ENCODE peak calls at places on chromosomes 5 and 9, in seven cellular contexts. One of them, this sample, is unnamed.

GRCh38 chr9:128818839-128819715 is 777 bp downstream of the ENDOG start:
- DNase-seq in kidney: peak; percentile 84
- DNase-seq in fibroblast of pulmonary artery: no peak
- DNase-seq in stomach: peak; percentile 50
- DNase-seq in tibial artery: no peak
- DNase-seq in AG09309: no peak
- DNase-seq in CD8-positive, alpha-beta T cell: peak; percentile 68
- DNase-seq in this sample: no peak

GRCh38 chr9:122322553-122322952 is 48.3 kb upstream of the PTGS1 start:
- DNase-seq in kidney: no peak
- DNase-seq in fibroblast of pulmonary artery: no peak
- DNase-seq in stomach: no peak
- DNase-seq in tibial artery: no peak
- DNase-seq in AG09309: no peak
- DNase-seq in CD8-positive, alpha-beta T cell: no peak
- DNase-seq in this sample: no peak

GRCh38 chr5:139382371-139382770 is 726 bp downstream of the SLC23A1 start:
- DNase-seq in kidney: no peak
- DNase-seq in fibroblast of pulmonary artery: no peak
- DNase-seq in stomach: no peak
- DNase-seq in tibial artery: no peak
- DNase-seq in AG09309: no peak
- DNase-seq in CD8-positive, alpha-beta T cell: no peak
- DNase-seq in this sample: no peak

GRCh38 chr5:149485655-149486615 is 65.3 kb downstream of the CSNK1A1 start:
- DNase-seq in kidney: no peak
- DNase-seq in fibroblast of pulmonary artery: peak; percentile 99
- DNase-seq in stomach: peak; percentile 79
- DNase-seq in tibial artery: peak; percentile 91
- DNase-seq in AG09309: peak; percentile 99
- DNase-seq in CD8-positive, alpha-beta T cell: no peak
- DNase-seq in this sample: peak; percentile 99

GRCh38 chr9:132582786-132583583 is 579 bp downstream of the BARHL1 start:
- DNase-seq in kidney: no peak
- DNase-seq in fibroblast of pulmonary artery: no peak
- DNase-seq in stomach: no peak
- DNase-seq in tibial artery: no peak
- DNase-seq in AG09309: no peak
- DNase-seq in CD8-positive, alpha-beta T cell: no peak
- DNase-seq in this sample: no peak

GRCh38 chr5:122500245-122501086 is 188.4 kb downstream of the SNCAIP start:
- DNase-seq in kidney: no peak
- DNase-seq in fibroblast of pulmonary artery: peak; percentile 73
- DNase-seq in stomach: no peak
- DNase-seq in tibial artery: peak; percentile 52
- DNase-seq in AG09309: peak; percentile 24
- DNase-seq in CD8-positive, alpha-beta T cell: no peak
- DNase-seq in this sample: no peak

GRCh38 chr5:62029303-62029702 is 276.7 kb upstream of the KIF2A start:
- DNase-seq in kidney: no peak
- DNase-seq in fibroblast of pulmonary artery: no peak
- DNase-seq in stomach: no peak
- DNase-seq in tibial artery: no peak
- DNase-seq in AG09309: peak; percentile 17
- DNase-seq in CD8-positive, alpha-beta T cell: no peak
- DNase-seq in this sample: no peak

GRCh38 chr9:17246770-17247169 is 111.9 kb downstream of the CNTLN start:
- DNase-seq in kidney: no peak
- DNase-seq in fibroblast of pulmonary artery: no peak
- DNase-seq in stomach: no peak
- DNase-seq in tibial artery: no peak
- DNase-seq in AG09309: no peak
- DNase-seq in CD8-positive, alpha-beta T cell: no peak
- DNase-seq in this sample: no peak

GRCh38 chr5:112978836-112979235 is 2.2 kb downstream of the DCP2 start:
- DNase-seq in kidney: no peak
- DNase-seq in fibroblast of pulmonary artery: no peak
- DNase-seq in stomach: no peak
- DNase-seq in tibial artery: no peak
- DNase-seq in AG09309: no peak
- DNase-seq in CD8-positive, alpha-beta T cell: no peak
- DNase-seq in this sample: no peak

GRCh38 chr9:1018121-1018520 is 32.0 kb upstream of the DMRT2 start:
- DNase-seq in kidney: no peak
- DNase-seq in fibroblast of pulmonary artery: peak; percentile 8
- DNase-seq in stomach: no peak
- DNase-seq in tibial artery: no peak
- DNase-seq in AG09309: no peak
- DNase-seq in CD8-positive, alpha-beta T cell: no peak
- DNase-seq in this sample: no peak

GRCh38 chr5:136036991-136037705 is 8.4 kb downstream of the TGFBI start:
- DNase-seq in kidney: no peak
- DNase-seq in fibroblast of pulmonary artery: peak; percentile 66
- DNase-seq in stomach: no peak
- DNase-seq in tibial artery: peak; percentile 44
- DNase-seq in AG09309: peak; percentile 72
- DNase-seq in CD8-positive, alpha-beta T cell: peak; percentile 53
- DNase-seq in this sample: no peak

GRCh38 chr9:85067792-85068191 is 398.3 kb downstream of the NTRK2 start:
- DNase-seq in kidney: no peak
- DNase-seq in fibroblast of pulmonary artery: no peak
- DNase-seq in stomach: no peak
- DNase-seq in tibial artery: no peak
- DNase-seq in AG09309: no peak
- DNase-seq in CD8-positive, alpha-beta T cell: no peak
- DNase-seq in this sample: no peak

GRCh38 chr5:89241186-89241585 is 358.2 kb upstream of the MEF2C start:
- DNase-seq in kidney: no peak
- DNase-seq in fibroblast of pulmonary artery: peak; percentile 10
- DNase-seq in stomach: no peak
- DNase-seq in tibial artery: no peak
- DNase-seq in AG09309: peak; percentile 10
- DNase-seq in CD8-positive, alpha-beta T cell: no peak
- DNase-seq in this sample: no peak

GRCh38 chr9:8331507-8331906 is 531.9 kb upstream of the DMAC1 start:
- DNase-seq in kidney: peak; percentile 16
- DNase-seq in fibroblast of pulmonary artery: no peak
- DNase-seq in stomach: no peak
- DNase-seq in tibial artery: no peak
- DNase-seq in AG09309: no peak
- DNase-seq in CD8-positive, alpha-beta T cell: no peak
- DNase-seq in this sample: no peak

GRCh38 chr5:136113606-136114005 is 19.0 kb upstream of the SMAD5 start:
- DNase-seq in kidney: no peak
- DNase-seq in fibroblast of pulmonary artery: no peak
- DNase-seq in stomach: no peak
- DNase-seq in tibial artery: no peak
- DNase-seq in AG09309: no peak
- DNase-seq in CD8-positive, alpha-beta T cell: no peak
- DNase-seq in this sample: no peak

GRCh38 chr9:97598461-97599288 is 34.5 kb downstream of the TSTD2 start:
- DNase-seq in kidney: peak; percentile 79
- DNase-seq in fibroblast of pulmonary artery: peak; percentile 88
- DNase-seq in stomach: peak; percentile 82
- DNase-seq in tibial artery: peak; percentile 82
- DNase-seq in AG09309: peak; percentile 61
- DNase-seq in CD8-positive, alpha-beta T cell: peak; percentile 76
- DNase-seq in this sample: peak; percentile 71

GRCh38 chr5:542693-543311 is 18.6 kb upstream of the SLC9A3 start:
- DNase-seq in kidney: peak; percentile 61
- DNase-seq in fibroblast of pulmonary artery: no peak
- DNase-seq in stomach: no peak
- DNase-seq in tibial artery: no peak
- DNase-seq in AG09309: no peak
- DNase-seq in CD8-positive, alpha-beta T cell: no peak
- DNase-seq in this sample: no peak

GRCh38 chr5:6181147-6181729 is 197.1 kb downstream of the MED10 start:
- DNase-seq in kidney: no peak
- DNase-seq in fibroblast of pulmonary artery: no peak
- DNase-seq in stomach: no peak
- DNase-seq in tibial artery: no peak
- DNase-seq in AG09309: no peak
- DNase-seq in CD8-positive, alpha-beta T cell: no peak
- DNase-seq in this sample: no peak

GRCh38 chr5:35384658-35385057 is 154.4 kb upstream of the PRLR start:
- DNase-seq in kidney: no peak
- DNase-seq in fibroblast of pulmonary artery: no peak
- DNase-seq in stomach: no peak
- DNase-seq in tibial artery: no peak
- DNase-seq in AG09309: no peak
- DNase-seq in CD8-positive, alpha-beta T cell: no peak
- DNase-seq in this sample: no peak

GRCh38 chr5:116554764-116555163 is 19.9 kb downstream of the SEMA6A start:
- DNase-seq in kidney: no peak
- DNase-seq in fibroblast of pulmonary artery: no peak
- DNase-seq in stomach: no peak
- DNase-seq in tibial artery: no peak
- DNase-seq in AG09309: no peak
- DNase-seq in CD8-positive, alpha-beta T cell: no peak
- DNase-seq in this sample: no peak

GRCh38 chr5:168943999-168944398 is 356.9 kb downstream of the SLIT3 start:
- DNase-seq in kidney: no peak
- DNase-seq in fibroblast of pulmonary artery: no peak
- DNase-seq in stomach: no peak
- DNase-seq in tibial artery: no peak
- DNase-seq in AG09309: no peak
- DNase-seq in CD8-positive, alpha-beta T cell: no peak
- DNase-seq in this sample: no peak

GRCh38 chr5:160105686-160106085 is 13.6 kb downstream of the PWWP2A start:
- DNase-seq in kidney: no peak
- DNase-seq in fibroblast of pulmonary artery: no peak
- DNase-seq in stomach: no peak
- DNase-seq in tibial artery: no peak
- DNase-seq in AG09309: no peak
- DNase-seq in CD8-positive, alpha-beta T cell: no peak
- DNase-seq in this sample: no peak

GRCh38 chr5:9183306-9183705 is 362.6 kb downstream of the SEMA5A start:
- DNase-seq in kidney: no peak
- DNase-seq in fibroblast of pulmonary artery: no peak
- DNase-seq in stomach: no peak
- DNase-seq in tibial artery: no peak
- DNase-seq in AG09309: no peak
- DNase-seq in CD8-positive, alpha-beta T cell: no peak
- DNase-seq in this sample: no peak

GRCh38 chr5:180390441-180391190 is 37.5 kb upstream of the GFPT2 start:
- DNase-seq in kidney: no peak
- DNase-seq in fibroblast of pulmonary artery: peak; percentile 10
- DNase-seq in stomach: no peak
- DNase-seq in tibial artery: no peak
- DNase-seq in AG09309: no peak
- DNase-seq in CD8-positive, alpha-beta T cell: no peak
- DNase-seq in this sample: no peak

GRCh38 chr5:139417214-139417613 is 13.3 kb upstream of the SPATA24 start:
- DNase-seq in kidney: no peak
- DNase-seq in fibroblast of pulmonary artery: no peak
- DNase-seq in stomach: no peak
- DNase-seq in tibial artery: no peak
- DNase-seq in AG09309: no peak
- DNase-seq in CD8-positive, alpha-beta T cell: no peak
- DNase-seq in this sample: no peak

GRCh38 chr9:79257671-79258410 is 313.9 kb upstream of the TLE4 start:
- DNase-seq in kidney: no peak
- DNase-seq in fibroblast of pulmonary artery: no peak
- DNase-seq in stomach: no peak
- DNase-seq in tibial artery: no peak
- DNase-seq in AG09309: no peak
- DNase-seq in CD8-positive, alpha-beta T cell: no peak
- DNase-seq in this sample: no peak

GRCh38 chr5:180467028-180467427 is 27.2 kb upstream of the CNOT6 start:
- DNase-seq in kidney: peak; percentile 88
- DNase-seq in fibroblast of pulmonary artery: peak; percentile 39
- DNase-seq in stomach: peak; percentile 70
- DNase-seq in tibial artery: no peak
- DNase-seq in AG09309: no peak
- DNase-seq in CD8-positive, alpha-beta T cell: no peak
- DNase-seq in this sample: no peak

GRCh38 chr5:179836225-179837019 is 15.7 kb downstream of the SQSTM1 start:
- DNase-seq in kidney: peak; percentile 84
- DNase-seq in fibroblast of pulmonary artery: no peak
- DNase-seq in stomach: no peak
- DNase-seq in tibial artery: no peak
- DNase-seq in AG09309: no peak
- DNase-seq in CD8-positive, alpha-beta T cell: no peak
- DNase-seq in this sample: no peak

GRCh38 chr5:35117960-35118359 is 70.2 kb upstream of the AGXT2 start:
- DNase-seq in kidney: no peak
- DNase-seq in fibroblast of pulmonary artery: peak; percentile 82
- DNase-seq in stomach: no peak
- DNase-seq in tibial artery: no peak
- DNase-seq in AG09309: peak; percentile 63
- DNase-seq in CD8-positive, alpha-beta T cell: no peak
- DNase-seq in this sample: no peak

GRCh38 chr5:148353634-148354033 is 18.3 kb downstream of the SPINK9 start:
- DNase-seq in kidney: no peak
- DNase-seq in fibroblast of pulmonary artery: no peak
- DNase-seq in stomach: no peak
- DNase-seq in tibial artery: no peak
- DNase-seq in AG09309: no peak
- DNase-seq in CD8-positive, alpha-beta T cell: no peak
- DNase-seq in this sample: no peak
- TF ChIP-seq CTCF in kidney: no peak
- TF ChIP-seq CTCF in fibroblast of pulmonary artery: no peak
- TF ChIP-seq CTCF in stomach: no peak
- TF ChIP-seq CTCF in tibial artery: no peak
- TF ChIP-seq CTCF in AG09309: no peak
- TF ChIP-seq CTCF in CD8-positive, alpha-beta T cell: no peak
- TF ChIP-seq CTCF in this sample: peak; percentile 10

GRCh38 chr5:157323107-157323706 is 57.3 kb downstream of the CYFIP2 start:
- DNase-seq in kidney: peak; percentile 49
- DNase-seq in fibroblast of pulmonary artery: no peak
- DNase-seq in stomach: no peak
- DNase-seq in tibial artery: no peak
- DNase-seq in AG09309: no peak
- DNase-seq in CD8-positive, alpha-beta T cell: no peak
- DNase-seq in this sample: no peak
- H3K4me3 ChIP-seq in kidney: no peak overlapping the region
- H3K4me3 ChIP-seq in fibroblast of pulmonary artery: no peak overlapping the region
- H3K4me3 ChIP-seq in stomach: no peak overlapping the region
- H3K4me3 ChIP-seq in tibial artery: no peak overlapping the region
- H3K4me3 ChIP-seq in AG09309: no peak overlapping the region
- H3K4me3 ChIP-seq in CD8-positive, alpha-beta T cell: no peak overlapping the region
- H3K4me3 ChIP-seq in this sample: no peak overlapping the region

GRCh38 chr5:82885657-82886389 is 191.4 kb downstream of the TMEM167A start:
- DNase-seq in kidney: no peak
- DNase-seq in fibroblast of pulmonary artery: no peak
- DNase-seq in stomach: no peak
- DNase-seq in tibial artery: no peak
- DNase-seq in AG09309: no peak
- DNase-seq in CD8-positive, alpha-beta T cell: no peak
- DNase-seq in this sample: no peak
- TF ChIP-seq CTCF in kidney: no peak
- TF ChIP-seq CTCF in fibroblast of pulmonary artery: peak; percentile 5
- TF ChIP-seq CTCF in stomach: no peak
- TF ChIP-seq CTCF in tibial artery: no peak
- TF ChIP-seq CTCF in AG09309: no peak
- TF ChIP-seq CTCF in CD8-positive, alpha-beta T cell: no peak
- TF ChIP-seq CTCF in this sample: no peak

DNA sequence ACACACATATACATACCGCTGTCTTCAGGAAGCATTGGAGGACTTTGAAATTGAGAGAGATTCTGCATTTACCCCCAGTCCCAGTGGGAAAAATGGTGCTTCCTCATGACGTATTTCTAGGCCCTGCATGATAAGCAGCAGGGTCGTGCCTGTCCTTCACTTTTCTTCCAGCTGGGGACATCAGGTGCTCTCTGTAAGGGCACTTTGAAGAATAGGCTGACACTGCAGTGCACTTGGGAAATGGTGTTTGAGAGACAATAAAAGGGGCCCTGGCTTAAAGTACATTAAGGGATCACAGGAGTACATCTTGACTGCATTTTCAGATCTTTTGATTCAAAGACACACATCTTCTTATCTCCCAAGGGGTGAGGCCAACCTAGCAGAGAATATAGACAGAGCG is 437.8 kb downstream of the CSNK1G3 start:
- DNase-seq in kidney: no peak
- DNase-seq in fibroblast of pulmonary artery: no peak
- DNase-seq in stomach: no peak
- DNase-seq in tibial artery: no peak
- DNase-seq in AG09309: no peak
- DNase-seq in CD8-positive, alpha-beta T cell: no peak
- DNase-seq in this sample: no peak
- H3K4me3 ChIP-seq in kidney: no peak overlapping the region
- H3K4me3 ChIP-seq in fibroblast of pulmonary artery: no peak overlapping the region
- H3K4me3 ChIP-seq in stomach: no peak overlapping the region
- H3K4me3 ChIP-seq in tibial artery: no peak overlapping the region
- H3K4me3 ChIP-seq in AG09309: no peak overlapping the region
- H3K4me3 ChIP-seq in CD8-positive, alpha-beta T cell: no peak overlapping the region
- H3K4me3 ChIP-seq in this sample: no peak overlapping the region

This sample was measured in LNCaP clone FGC.